ENCODE peak calls at places on chromosomes 4 and X, in five cellular contexts. One of them, this sample, is unnamed.

GRCh38 chr4:38071801-38072567 is 111.8 kb downstream of the PTTG2 start:
- DNase-seq in astrocyte: no peak
- DNase-seq in neural progenitor cell: no peak
- DNase-seq in IMR-90: peak
- DNase-seq in fibroblast of lung: peak
- DNase-seq in this sample: no peak

GRCh38 chr4:128809477-128810330 is at the start of gene JADE1:
- DNase-seq in astrocyte: peak
- DNase-seq in neural progenitor cell: peak
- DNase-seq in IMR-90: peak
- DNase-seq in fibroblast of lung: peak
- DNase-seq in this sample: peak

GRCh38 chr4:14375816-14376215 is 626.5 kb upstream of the CPEB2 start:
- DNase-seq in fibroblast of lung: no peak
- DNase-seq in IMR-90: peak
- DNase-seq in astrocyte: peak
- DNase-seq in neural progenitor cell: no peak
- DNase-seq in this sample: no peak

GRCh38 chr4:156169011-156169410 is 215.3 kb upstream of the CTSO start:
- DNase-seq in neural progenitor cell: peak
- DNase-seq in IMR-90: peak
- DNase-seq in fibroblast of lung: peak
- DNase-seq in astrocyte: peak
- DNase-seq in this sample: no peak

GRCh38 chr4:15653864-15654391 is 1.2 kb downstream of the FBXL5 start:
- DNase-seq in astrocyte: peak
- DNase-seq in fibroblast of lung: peak
- DNase-seq in neural progenitor cell: peak
- DNase-seq in IMR-90: peak
- DNase-seq in this sample: no peak

GRCh38 chrX:15953801-15954200 is 99.2 kb upstream of the AP1S2 start:
- DNase-seq in neural progenitor cell: no peak
- DNase-seq in IMR-90: no peak
- DNase-seq in astrocyte: no peak
- DNase-seq in fibroblast of lung: no peak
- DNase-seq in this sample: no peak

GRCh38 chr4:1748465-1748995 is 27.2 kb downstream of the TACC3 start:
- DNase-seq in astrocyte: no peak
- DNase-seq in fibroblast of lung: peak
- DNase-seq in IMR-90: peak
- DNase-seq in neural progenitor cell: peak
- DNase-seq in this sample: no peak

GRCh38 chr4:743463-744211 is 38.0 kb downstream of the PCGF3 start:
- DNase-seq in astrocyte: no peak
- DNase-seq in fibroblast of lung: peak
- DNase-seq in neural progenitor cell: no peak
- DNase-seq in IMR-90: peak
- DNase-seq in this sample: no peak

GRCh38 chr4:32499176-32499575 is 1779.0 kb downstream of the PCDH7 start:
- DNase-seq in neural progenitor cell: no peak
- DNase-seq in IMR-90: no peak
- DNase-seq in fibroblast of lung: peak
- DNase-seq in astrocyte: peak
- DNase-seq in this sample: no peak

GRCh38 chr4:180058731-180059215 is 2184.4 kb upstream of the TENM3 start:
- DNase-seq in neural progenitor cell: peak
- DNase-seq in fibroblast of lung: peak
- DNase-seq in astrocyte: peak
- DNase-seq in IMR-90: peak
- DNase-seq in this sample: no peak

GRCh38 chrX:39845289-39845688 is 252.5 kb downstream of the BCOR start:
- DNase-seq in astrocyte: no peak
- DNase-seq in neural progenitor cell: no peak
- DNase-seq in fibroblast of lung: no peak
- DNase-seq in IMR-90: no peak
- DNase-seq in this sample: no peak

GRCh38 chr4:173318648-173319211 is 15.4 kb downstream of the HMGB2 start:
- DNase-seq in IMR-90: peak
- DNase-seq in neural progenitor cell: no peak
- DNase-seq in fibroblast of lung: peak
- DNase-seq in astrocyte: peak
- DNase-seq in this sample: no peak

GRCh38 chr4:53963786-53964185 is 100.6 kb downstream of the CHIC2 start:
- DNase-seq in astrocyte: no peak
- DNase-seq in fibroblast of lung: no peak
- DNase-seq in IMR-90: no peak
- DNase-seq in neural progenitor cell: no peak
- DNase-seq in this sample: no peak

GRCh38 chr4:83112239-83112638 is 2.3 kb downstream of the PLAC8 start:
- DNase-seq in astrocyte: no peak
- DNase-seq in neural progenitor cell: no peak
- DNase-seq in IMR-90: no peak
- DNase-seq in fibroblast of lung: no peak
- DNase-seq in this sample: no peak

GRCh38 chrX:19709812-19710518 is 177.4 kb downstream of the SH3KBP1 start:
- DNase-seq in neural progenitor cell: no peak
- DNase-seq in IMR-90: peak
- DNase-seq in astrocyte: peak
- DNase-seq in fibroblast of lung: peak
- DNase-seq in this sample: no peak

GRCh38 chrX:45849261-45849660 is 648.6 kb upstream of the DIPK2B start:
- DNase-seq in neural progenitor cell: peak
- DNase-seq in astrocyte: peak
- DNase-seq in IMR-90: peak
- DNase-seq in fibroblast of lung: peak
- DNase-seq in this sample: no peak

GRCh38 chrX:118259213-118259612 is 86.7 kb upstream of the WDR44 start:
- DNase-seq in IMR-90: no peak
- DNase-seq in neural progenitor cell: no peak
- DNase-seq in astrocyte: no peak
- DNase-seq in fibroblast of lung: no peak
- DNase-seq in this sample: no peak

GRCh38 chr4:153933851-153934688 is 145.2 kb upstream of the SFRP2 start:
- DNase-seq in astrocyte: no peak
- DNase-seq in fibroblast of lung: no peak
- DNase-seq in IMR-90: no peak
- DNase-seq in neural progenitor cell: no peak
- DNase-seq in this sample: no peak

GRCh38 chr4:185019451-185020292 is 1.4 kb downstream of the HELT start:
- DNase-seq in fibroblast of lung: no peak
- DNase-seq in neural progenitor cell: peak
- DNase-seq in astrocyte: no peak
- DNase-seq in IMR-90: no peak
- DNase-seq in this sample: no peak
- H3K4me3 ChIP-seq in fibroblast of lung: no peak
- H3K4me3 ChIP-seq in neural progenitor cell: peak
- H3K4me3 ChIP-seq in astrocyte: no peak
- H3K4me3 ChIP-seq in IMR-90: no peak
- H3K4me3 ChIP-seq in this sample: peak

GRCh38 chr4:73836373-73837269 is at the start of gene CXCL6:
- DNase-seq in IMR-90: no peak
- DNase-seq in astrocyte: no peak
- DNase-seq in fibroblast of lung: no peak
- DNase-seq in neural progenitor cell: peak
- DNase-seq in this sample: no peak
- TF ChIP-seq CTCF in IMR-90: no peak
- TF ChIP-seq CTCF in astrocyte: no peak
- TF ChIP-seq CTCF in fibroblast of lung: no peak
- TF ChIP-seq CTCF in neural progenitor cell: no peak
- TF ChIP-seq CTCF in this sample: no peak

GRCh38 chrX:36199926-36200325 is 280.4 kb downstream of the CFAP47 start:
- DNase-seq in neural progenitor cell: no peak
- DNase-seq in IMR-90: no peak
- DNase-seq in astrocyte: no peak
- DNase-seq in fibroblast of lung: no peak
- DNase-seq in this sample: no peak

GRCh38 chrX:36198575-36198974 is 279.0 kb downstream of the CFAP47 start:
- DNase-seq in neural progenitor cell: no peak
- DNase-seq in fibroblast of lung: no peak
- DNase-seq in IMR-90: no peak
- DNase-seq in astrocyte: no peak
- DNase-seq in this sample: no peak
- H3K27ac ChIP-seq in neural progenitor cell: no peak
- H3K27ac ChIP-seq in fibroblast of lung: no peak
- H3K27ac ChIP-seq in IMR-90: no peak
- H3K27ac ChIP-seq in astrocyte: no peak
- H3K27ac ChIP-seq in this sample: no peak

GRCh38 chrX:132483951-132484350 is 4.9 kb downstream of the MBNL3 start:
- DNase-seq in IMR-90: no peak
- DNase-seq in fibroblast of lung: no peak
- DNase-seq in neural progenitor cell: no peak
- DNase-seq in astrocyte: no peak
- DNase-seq in this sample: no peak

GRCh38 chrX:132483523-132483922 is 5.3 kb downstream of the MBNL3 start:
- DNase-seq in neural progenitor cell: no peak
- DNase-seq in astrocyte: no peak
- DNase-seq in IMR-90: no peak
- DNase-seq in fibroblast of lung: no peak
- DNase-seq in this sample: no peak

GRCh38 chrX:132480581-132481203 is 8.1 kb downstream of the MBNL3 start:
- DNase-seq in astrocyte: peak
- DNase-seq in IMR-90: peak
- DNase-seq in fibroblast of lung: peak
- DNase-seq in neural progenitor cell: no peak
- DNase-seq in this sample: no peak

GRCh38 chrX:132481449-132481848 is 7.4 kb downstream of the MBNL3 start:
- DNase-seq in neural progenitor cell: no peak
- DNase-seq in fibroblast of lung: no peak
- DNase-seq in astrocyte: no peak
- DNase-seq in IMR-90: no peak
- DNase-seq in this sample: no peak

GRCh38 chrX:132482632-132483031 is 6.2 kb downstream of the MBNL3 start:
- DNase-seq in neural progenitor cell: no peak
- DNase-seq in fibroblast of lung: no peak
- DNase-seq in astrocyte: no peak
- DNase-seq in IMR-90: no peak
- DNase-seq in this sample: no peak
- H3K4me3 ChIP-seq in neural progenitor cell: no peak
- H3K4me3 ChIP-seq in fibroblast of lung: no peak
- H3K4me3 ChIP-seq in astrocyte: no peak
- H3K4me3 ChIP-seq in IMR-90: no peak
- H3K4me3 ChIP-seq in this sample: no peak

GRCh38 chrX:11672213-11672612 is 6.5 kb upstream of the ARHGAP6 start:
- DNase-seq in IMR-90: no peak
- DNase-seq in astrocyte: peak
- DNase-seq in fibroblast of lung: no peak
- DNase-seq in neural progenitor cell: no peak
- DNase-seq in this sample: no peak

GRCh38 chrX:11683057-11683456 is 17.3 kb upstream of the ARHGAP6 start:
- DNase-seq in neural progenitor cell: no peak
- DNase-seq in astrocyte: no peak
- DNase-seq in fibroblast of lung: no peak
- DNase-seq in IMR-90: no peak
- DNase-seq in this sample: no peak

DNA sequence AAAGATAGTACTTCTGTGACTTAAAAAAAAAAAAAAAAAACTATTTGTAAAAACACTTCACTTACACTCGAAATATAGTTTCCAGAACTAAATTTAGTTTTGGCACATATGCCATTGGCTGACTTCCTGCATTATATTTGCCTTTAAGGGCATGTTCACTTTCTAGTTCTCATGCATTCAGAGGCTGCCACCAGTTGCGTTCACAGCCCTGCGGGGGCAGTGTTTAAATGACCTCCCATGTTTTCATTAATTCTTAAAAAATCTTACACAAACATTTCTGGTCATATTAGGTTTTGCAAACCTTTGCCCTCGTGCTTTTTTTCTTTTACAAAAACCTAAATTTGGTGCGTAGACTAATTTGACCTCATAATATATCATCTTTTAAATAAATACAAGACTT is 12.5 kb upstream of the ARHGAP6 start:
- DNase-seq in neural progenitor cell: no peak
- DNase-seq in IMR-90: no peak
- DNase-seq in fibroblast of lung: peak
- DNase-seq in astrocyte: no peak
- DNase-seq in this sample: no peak
- TF ChIP-seq CTCF in neural progenitor cell: peak
- TF ChIP-seq CTCF in IMR-90: peak
- TF ChIP-seq CTCF in fibroblast of lung: peak
- TF ChIP-seq CTCF in astrocyte: peak
- TF ChIP-seq CTCF in this sample: no peak

DNA sequence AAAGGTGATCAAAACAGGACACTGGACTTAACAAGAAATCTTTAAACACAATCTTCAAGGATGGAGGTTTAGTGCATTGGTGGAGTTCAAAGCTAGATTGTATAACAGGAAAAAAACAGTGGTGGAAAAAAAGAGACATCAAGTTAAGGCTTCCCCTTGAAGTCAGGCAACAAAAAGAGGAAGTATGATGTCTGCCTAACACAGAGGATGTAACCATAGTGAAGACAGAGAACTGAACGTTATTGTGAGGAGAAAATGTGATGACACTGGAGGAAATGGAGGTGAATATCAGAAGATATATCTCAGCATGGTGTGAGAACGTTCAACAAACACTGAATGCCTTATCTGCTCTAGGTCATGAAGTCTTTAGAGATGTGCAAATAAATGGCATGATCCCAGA is 192.4 kb upstream of the AR start:
- DNase-seq in neural progenitor cell: no peak
- DNase-seq in IMR-90: no peak
- DNase-seq in fibroblast of lung: no peak
- DNase-seq in astrocyte: no peak
- DNase-seq in this sample: no peak
- H3K27ac ChIP-seq in neural progenitor cell: no peak
- H3K27ac ChIP-seq in IMR-90: no peak
- H3K27ac ChIP-seq in fibroblast of lung: no peak
- H3K27ac ChIP-seq in astrocyte: no peak
- H3K27ac ChIP-seq in this sample: no peak

DNA sequence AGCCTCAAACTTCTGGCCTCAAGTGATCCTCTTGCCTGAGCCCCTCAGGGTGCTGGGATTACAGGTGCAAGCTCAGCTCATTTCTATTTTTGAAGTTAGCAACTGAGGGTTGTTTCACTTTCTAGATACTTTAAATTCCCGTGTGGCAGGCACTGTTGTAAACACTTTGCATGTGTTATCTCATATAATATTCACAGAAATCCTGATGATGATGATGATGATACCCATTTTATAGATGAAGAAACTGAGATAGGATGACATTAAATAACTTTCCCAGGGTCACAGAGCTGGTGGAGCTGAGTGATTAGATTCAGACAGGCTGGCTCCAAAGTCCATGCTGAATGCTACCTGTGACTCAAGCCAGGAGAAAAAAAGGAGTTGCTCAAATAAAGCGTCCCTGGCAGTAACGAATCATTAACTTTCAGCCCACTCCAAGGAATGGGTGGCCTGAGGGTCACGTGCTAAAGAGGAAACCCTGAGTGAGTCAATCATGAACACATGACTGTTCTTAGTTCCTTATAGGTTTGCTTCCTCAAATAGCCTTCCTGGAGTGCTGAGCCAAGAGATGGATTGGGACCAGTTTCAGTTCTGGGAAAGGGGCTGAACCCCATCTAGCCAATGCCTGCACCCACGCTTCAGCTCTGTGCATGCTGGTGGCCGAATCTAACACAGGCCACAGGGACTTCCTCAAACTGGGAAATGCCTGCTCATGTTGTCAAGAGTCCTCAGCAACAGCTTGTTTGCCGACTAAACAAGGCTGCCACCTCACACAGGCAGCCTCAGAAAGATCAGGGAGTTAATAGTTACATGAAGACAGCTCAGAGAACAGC is 52.8 kb downstream of the RBM47 start:
- DNase-seq in astrocyte: peak
- DNase-seq in IMR-90: peak
- DNase-seq in fibroblast of lung: peak
- DNase-seq in neural progenitor cell: peak
- DNase-seq in this sample: peak
- H3K4me3 ChIP-seq in astrocyte: peak
- H3K4me3 ChIP-seq in IMR-90: peak
- H3K4me3 ChIP-seq in fibroblast of lung: no peak
- H3K4me3 ChIP-seq in neural progenitor cell: no peak
- H3K4me3 ChIP-seq in this sample: peak

GRCh38 chrX:55006827-55007621 is 6.9 kb downstream of the APEX2 start:
- DNase-seq in astrocyte: no peak
- DNase-seq in fibroblast of lung: no peak
- DNase-seq in IMR-90: no peak
- DNase-seq in neural progenitor cell: no peak
- DNase-seq in this sample: no peak
- TF ChIP-seq CTCF in astrocyte: no peak
- TF ChIP-seq CTCF in fibroblast of lung: no peak
- TF ChIP-seq CTCF in IMR-90: no peak
- TF ChIP-seq CTCF in neural progenitor cell: no peak
- TF ChIP-seq CTCF in this sample: no peak

This sample was measured in coronary artery.